ENCODE peak calls at places on chromosomes 2 and 18, in seven cellular contexts. F is progenitor cell of endocrine pancreas; O is NCI-H774; U is foreskin fibroblast; B is Right ventricle myocardium inferior; H is KBM-7; Z is naive thymus-derived CD4-positive, alpha-beta T cell. P is an unnamed sample.

GRCh38 chr2:73983322-73984202 is 1.1 kb upstream of the TET3 start:
- DNase-seq in F (peak; percentile 82), O (peak; percentile 45), U (no peak), B (no peak), H (peak; percentile 68), Z (no peak), P (no peak)

GRCh38 chr2:153940511-153940910 is 68.8 kb downstream of the GALNT13 start:
- DNase-seq in F (no peak), O (no peak), U (no peak), B (no peak), H (no peak), Z (no peak), P (no peak)

GRCh38 chr2:222912117-222912516 is 51.3 kb downstream of the ACSL3 start:
- DNase-seq in F (no peak), O (no peak), U (peak; percentile 30), B (no peak), H (peak; percentile 76), Z (no peak), P (no peak)

GRCh38 chr18:63617049-63617995 is 26.7 kb downstream of the SERPINB4 start:
- DNase-seq in F (no peak), O (peak; percentile 70), U (no peak), B (no peak), H (no peak), Z (no peak), P (no peak)

GRCh38 chr2:216583157-216583556 is 50.1 kb upstream of the IGFBP2 start:
- DNase-seq in F (no peak), O (no peak), U (no peak), B (no peak), H (no peak), Z (no peak), P (no peak)

GRCh38 chr18:37852464-37852863 is 286.9 kb upstream of the CELF4 start:
- DNase-seq in F (no peak), O (no peak), U (no peak), B (no peak), H (no peak), Z (no peak), P (no peak)

GRCh38 chr18:33181016-33181415 is 259.5 kb downstream of the CCDC178 start:
- DNase-seq in F (no peak), O (no peak), U (no peak), B (no peak), H (no peak), Z (no peak), P (no peak)

GRCh38 chr2:1671916-1672315 is 72.4 kb downstream of the PXDN start:
- DNase-seq in F (no peak), O (no peak), U (no peak), B (no peak), H (no peak), Z (no peak), P (no peak)

GRCh38 chr2:50547521-50547920 is 484.4 kb downstream of the NRXN1 start:
- DNase-seq in F (no peak), O (no peak), U (no peak), B (no peak), H (no peak), Z (no peak), P (no peak)

GRCh38 chr2:203327918-203328734 is at the start of gene ABI2:
- DNase-seq in F (peak; percentile 94), O (peak; percentile 91), U (peak; percentile 78), B (peak; percentile 89), H (peak; percentile 90), Z (peak; percentile 38), P (peak; percentile 98)

GRCh38 chr18:48928787-48929186 is 22.0 kb downstream of the SMAD7 start:
- DNase-seq in F (no peak), O (peak; percentile 82), U (peak; percentile 60), B (peak; percentile 82), H (peak; percentile 56), Z (peak; percentile 67), P (peak; percentile 30)

P was measured in BE2C.